ENCODE peak calls at places on chromosomes 2 and 18, in five cellular contexts. D, P, Q, K and V are unnamed samples.

GRCh38 chr2:46632349-46632748 is 153.0 kb downstream of the TMEM247 start:
- DNase-seq in Q (no peak), K (peak; percentile 58), P (peak; percentile 68), D (no peak), V (no peak)

GRCh38 chr2:111169268-111169667 is 48.6 kb downstream of the BCL2L11 start:
- DNase-seq in Q (no peak), K (no peak), P (no peak), D (peak; percentile 42), V (no peak)

GRCh38 chr2:236946871-236947270 is 138.8 kb upstream of the COPS8 start:
- DNase-seq in Q (no peak), P (no peak), D (peak; percentile 15), K (no peak), V (no peak)

GRCh38 chr2:23411752-23412431 is 26.9 kb downstream of the KLHL29 start:
- DNase-seq in D (no peak), P (peak; percentile 93), Q (no peak), K (peak; percentile 85), V (no peak)

GRCh38 chr2:80302001-80302464 is 2.5 kb downstream of the LRRTM1 start:
- DNase-seq in Q (no peak), K (no peak), D (no peak), P (no peak), V (no peak)

GRCh38 chr2:98823196-98824166 is 92.5 kb upstream of the MGAT4A start:
- DNase-seq in Q (peak; percentile 21), P (no peak), K (no peak), D (no peak), V (no peak)

GRCh38 chr2:230627806-230628724 is 84.6 kb upstream of the CAB39 start:
- DNase-seq in K (peak; percentile 69), Q (no peak), D (no peak), P (no peak), V (no peak)

GRCh38 chr2:29627366-29627765 is 294.0 kb downstream of the ALK start:
- DNase-seq in P (peak; percentile 41), Q (no peak), D (no peak), K (peak; percentile 36), V (no peak)

GRCh38 chr2:118457956-118458355 is 369.7 kb downstream of the INSIG2 start:
- DNase-seq in Q (no peak), P (no peak), K (no peak), D (no peak), V (no peak)

GRCh38 chr2:104109356-104109755 is 744.6 kb upstream of the POU3F3 start:
- DNase-seq in D (no peak), P (no peak), K (no peak), Q (no peak), V (no peak)

GRCh38 chr2:189082576-189082975 is 97.0 kb downstream of the COL5A2 start:
- DNase-seq in P (peak; percentile 64), D (no peak), K (peak; percentile 9), Q (no peak), V (no peak)

GRCh38 chr2:10371441-10372194 is 68.9 kb downstream of the HPCAL1 start:
- DNase-seq in K (no peak), Q (no peak), D (no peak), P (no peak), V (no peak)

GRCh38 chr2:2507471-2507997 is 176.5 kb upstream of the MYT1L start:
- DNase-seq in Q (no peak), K (no peak), P (no peak), D (peak; percentile 82), V (no peak)

GRCh38 chr2:188181035-188181434 is 110.6 kb upstream of the GULP1 start:
- DNase-seq in D (no peak), P (no peak), Q (no peak), K (no peak), V (no peak)

GRCh38 chr2:203745267-203745666 is 38.8 kb downstream of the CD28 start:
- DNase-seq in Q (no peak), K (no peak), D (no peak), P (no peak), V (no peak)

GRCh38 chr18:10290244-10291240 is 163.9 kb upstream of the APCDD1 start:
- DNase-seq in P (no peak), Q (no peak), K (no peak), D (no peak), V (no peak)

GRCh38 chr18:21664069-21664468 is 40.5 kb downstream of the ABHD3 start:
- DNase-seq in D (no peak), Q (no peak), P (no peak), K (no peak), V (no peak)

GRCh38 chr2:228700638-228701037 is 519.2 kb upstream of the SPHKAP start:
- DNase-seq in P (peak; percentile 66), D (no peak), Q (no peak), K (no peak), V (no peak)

GRCh38 chr18:58618822-58619553 is 9.9 kb downstream of the ALPK2 start:
- DNase-seq in K (no peak), D (no peak), P (no peak), Q (no peak), V (no peak)

GRCh38 chr2:70923378-70924015 is 12.2 kb upstream of the ATP6V1B1 start:
- DNase-seq in P (no peak), Q (no peak), K (no peak), D (peak; percentile 59), V (no peak)

GRCh38 chr2:18124126-18124835 is 245.8 kb downstream of the KCNS3 start:
- DNase-seq in K (no peak), D (no peak), P (no peak), Q (no peak), V (no peak)

GRCh38 chr2:73075477-73076373 is 4.2 kb upstream of the SFXN5 start:
- DNase-seq in K (no peak), P (no peak), Q (no peak), D (no peak), V (no peak)

GRCh38 chr18:45540146-45540545 is 75.1 kb upstream of the SLC14A2 start:
- DNase-seq in D (peak; percentile 19), P (no peak), K (no peak), Q (peak; percentile 25), V (no peak)

GRCh38 chr2:119174216-119174992 is 15.9 kb upstream of the C1QL2 start:
- DNase-seq in P (no peak), D (no peak), K (peak; percentile 73), Q (peak; percentile 68), V (no peak)

GRCh38 chr2:167608487-167608886 is 638.9 kb downstream of the STK39 start:
- DNase-seq in K (no peak), Q (no peak), D (no peak), P (no peak), V (no peak)

GRCh38 chr2:26421961-26422360 is 20.2 kb downstream of the DRC1 start:
- DNase-seq in K (no peak), P (no peak), Q (no peak), D (no peak), V (no peak)

GRCh38 chr2:240603081-240603835 is 16.7 kb downstream of the CAPN10 start:
- DNase-seq in K (no peak), P (no peak), D (no peak), Q (no peak), V (no peak)

GRCh38 chr2:208280933-208281332 is 14.9 kb downstream of the PIKFYVE start:
- DNase-seq in P (peak; percentile 50), K (peak; percentile 14), D (no peak), Q (no peak), V (no peak)

GRCh38 chr2:124437811-124438210 is 412.7 kb downstream of the CNTNAP5 start:
- DNase-seq in P (no peak), K (no peak), Q (peak; percentile 76), D (no peak), V (no peak)

GRCh38 chr2:135132314-135132713 is 80.2 kb downstream of the RAB3GAP1 start:
- DNase-seq in K (peak; percentile 17), P (peak; percentile 15), D (no peak), Q (no peak), V (no peak)

GRCh38 chr18:79950440-79951341 is 762 bp downstream of the SLC66A2 start:
- DNase-seq in Q (peak; percentile 56), D (no peak), K (peak; percentile 71), P (no peak), V (no peak)

GRCh38 chr18:1676387-1676786 is 771.7 kb downstream of the ADCYAP1 start:
- DNase-seq in K (no peak), P (no peak), D (no peak), Q (no peak), V (no peak)